ENCODE peak calls at places on chromosomes 16 and 17, in five cellular contexts. K is NT2/D1, R is K562, U is mucosa of descending colon, N is small intestine. L is an unnamed sample.

GRCh38 chr16:72986011-72986410 is 61.9 kb downstream of the ZFHX3 start:
- DNase-seq in K (no peak), R (no peak), U (no peak), N (no peak), L (no peak)

GRCh38 chr17:28041844-28042656 is 427 bp upstream of the NLK start:
- DNase-seq in K (no peak), R (no peak), U (no peak), N (no peak), L (peak)

GRCh38 chr16:29974291-29975133 is 844 bp downstream of the TAOK2 start:
- DNase-seq in K (no peak), R (peak), U (no peak), N (peak), L (peak)

GRCh38 chr17:45106582-45106981 is 25.7 kb downstream of the PLCD3 start:
- DNase-seq in K (no peak), R (no peak), U (no peak), N (no peak), L (no peak)

GRCh38 chr16:49782405-49782804 is 73.5 kb downstream of the ZNF423 start:
- DNase-seq in K (no peak), R (no peak), U (no peak), N (no peak), L (no peak)

GRCh38 chr17:80942360-80943345 is 49.0 kb upstream of the CHMP6 start:
- DNase-seq in K (no peak), R (no peak), U (peak), N (peak), L (no peak)

GRCh38 chr17:8732406-8733065 is 12.1 kb downstream of the CCDC42 start:
- DNase-seq in K (no peak), R (no peak), U (no peak), N (no peak), L (no peak)

GRCh38 chr17:82060614-82061013 is 5.0 kb downstream of the DUS1L start:
- DNase-seq in K (no peak), R (no peak), U (no peak), N (no peak), L (no peak)

GRCh38 chr17:34542700-34543336 is 36.6 kb upstream of the TMEM132E start:
- DNase-seq in K (no peak), R (peak), U (peak), N (peak), L (peak)

GRCh38 chr16:14354561-14355351 is 275.3 kb downstream of the PARN start:
- DNase-seq in K (no peak), R (no peak), U (peak), N (no peak), L (no peak)

GRCh38 chr17:48497103-48497502 is 33.7 kb downstream of the HOXB1 start:
- DNase-seq in K (no peak), R (no peak), U (peak), N (no peak), L (no peak)

GRCh38 chr17:17669081-17669850 is 12.0 kb upstream of the RAI1 start:
- DNase-seq in K (no peak), R (no peak), U (no peak), N (no peak), L (no peak)

GRCh38 chr16:50709061-50709695 is 15.8 kb downstream of the NOD2 start:
- DNase-seq in K (no peak), R (no peak), U (no peak), N (no peak), L (no peak)

DNA sequence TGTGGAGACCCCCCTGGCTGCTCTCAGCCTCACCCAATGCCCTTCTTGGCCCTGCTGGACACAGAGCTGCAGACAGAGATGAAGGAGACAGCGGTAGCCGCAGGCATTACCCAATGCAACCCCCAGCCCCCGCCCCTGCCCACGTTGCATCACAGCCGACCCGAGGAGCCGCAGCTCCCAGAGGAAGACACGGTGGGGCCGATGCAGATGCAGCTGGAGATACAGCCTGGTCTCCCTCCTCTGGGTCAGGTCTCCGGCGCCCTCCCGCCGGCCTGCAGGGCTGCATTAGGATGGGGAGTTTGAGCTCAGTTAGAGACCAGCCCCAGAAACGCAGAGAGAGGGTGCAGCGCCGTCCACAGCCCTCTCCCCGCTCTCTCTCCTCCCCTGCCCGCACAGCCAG is 19.4 kb upstream of the UBE2I start:
- DNase-seq in K (no peak), R (no peak), U (no peak), N (no peak), L (peak)
- H3K4me3 ChIP-seq in K (peak), R (no peak), U (no peak), N (no peak), L (peak)

GRCh38 chr16:12238598-12238997 is 262.1 kb downstream of the SNX29 start:
- DNase-seq in K (no peak), R (no peak), U (no peak), N (no peak), L (no peak)
- H3K4me3 ChIP-seq in K (no peak), R (no peak), U (no peak), N (no peak), L (no peak)

GRCh38 chr16:27539636-27540035 is 10.1 kb downstream of the GTF3C1 start:
- DNase-seq in K (no peak), R (no peak), U (no peak), N (no peak), L (no peak)
- H3K4me3 ChIP-seq in K (no peak), R (no peak), U (no peak), N (no peak), L (no peak)

GRCh38 chr16:71853413-71853812 is 7.6 kb downstream of the ATXN1L start:
- DNase-seq in K (no peak), R (no peak), U (peak), N (peak), L (no peak)
- H3K4me3 ChIP-seq in K (no peak), R (no peak), U (no peak), N (no peak), L (no peak)

DNA sequence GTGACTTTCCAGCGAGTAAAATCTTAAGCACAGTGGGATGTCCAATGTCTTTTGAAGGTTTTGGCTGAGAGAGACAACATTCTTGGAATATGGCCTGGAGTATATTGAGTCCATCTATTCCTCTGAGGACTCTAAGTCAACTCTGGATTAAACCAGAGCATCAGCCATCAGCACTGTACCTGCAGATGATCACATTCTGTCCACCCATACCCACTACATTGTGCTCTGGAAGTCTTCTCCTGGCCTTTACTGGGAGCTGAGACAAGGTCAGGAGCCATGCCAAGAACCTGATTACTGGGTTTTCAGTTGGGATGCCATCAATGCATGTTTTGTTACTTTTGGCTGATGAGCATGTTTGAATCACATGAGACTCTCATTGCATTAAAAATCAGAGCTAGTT is 63.5 kb upstream of the CDH11 start:
- DNase-seq in K (no peak), R (no peak), U (no peak), N (no peak), L (no peak)
- H3K4me3 ChIP-seq in K (no peak), R (no peak), U (no peak), N (no peak), L (no peak)